ENCODE peak calls at places on chromosomes 2 and 18, in ten cellular contexts. I is tibial artery, O is heart left ventricle, D is MM.1S, Z is SJSA1, L is adrenal gland, C is cardiac muscle cell, K is GM23248, W is suprapubic skin, U is heart right ventricle. R is an unnamed sample. For H3K36me3 and H3K4me1, the result is how much of the 10 kb centered on the place peaks cover.

GRCh38 chr2:29462293-29462692 is 347.1 kb downstream of the CLIP4 start:
- DNase-seq in W (no peak), I (no peak), D (no peak), U (no peak), O (no peak), L (no peak), K (peak), Z (peak), C (no peak), R (no peak)

GRCh38 chr18:48031011-48031480 is 100.6 kb upstream of the SMAD2 start:
- DNase-seq in K (peak), L (peak), C (peak), O (no peak), D (peak), I (peak), U (peak), Z (peak), W (peak), R (peak)

GRCh38 chr2:17242813-17243485 is 275.3 kb downstream of the RAD51AP2 start:
- DNase-seq in L (no peak), O (no peak), K (no peak), W (no peak), D (no peak), C (no peak), Z (no peak), U (no peak), I (no peak), R (no peak)

GRCh38 chr2:207397917-207398655 is 131.7 kb upstream of the CREB1 start:
- DNase-seq in C (peak), K (peak), Z (no peak), W (no peak), I (no peak), U (no peak), O (no peak), L (no peak), D (no peak), R (no peak)

GRCh38 chr2:215692387-215693079 is 256.7 kb upstream of the FN1 start:
- DNase-seq in Z (peak), U (no peak), D (no peak), O (no peak), K (peak), L (no peak), C (no peak), I (no peak), W (no peak), R (no peak)

GRCh38 chr2:189629553-189630453 is 31.5 kb upstream of the ASNSD1 start:
- DNase-seq in D (no peak), Z (peak), O (no peak), K (no peak), W (no peak), L (no peak), C (no peak), U (no peak), I (no peak), R (no peak)

GRCh38 chr2:10810175-10811161 is 2.1 kb downstream of the PDIA6 start:
- DNase-seq in D (peak), U (no peak), W (no peak), I (no peak), K (peak), C (no peak), Z (no peak), O (no peak), L (no peak), R (no peak)

GRCh38 chr2:238130696-238131628 is 7.5 kb upstream of the KLHL30 start:
- DNase-seq in U (no peak), K (no peak), W (no peak), D (no peak), O (peak), I (no peak), Z (no peak), C (no peak), L (no peak), R (no peak)

GRCh38 chr2:51971136-51971535 is 939.2 kb upstream of the NRXN1 start:
- DNase-seq in I (no peak), W (no peak), K (peak), D (no peak), Z (no peak), C (no peak), U (no peak), L (no peak), O (no peak), R (no peak)

GRCh38 chr18:63869374-63869773 is 18.1 kb upstream of the SERPINB2 start:
- DNase-seq in I (no peak), K (peak), U (no peak), W (no peak), D (no peak), L (no peak), C (no peak), Z (peak), O (no peak), R (no peak)
- H3K27ac ChIP-seq in I (no peak), K (peak), U (no peak), W (no peak), D (no peak), L (no peak), C (no peak), Z (peak), O (no peak), R (no peak)

DNA sequence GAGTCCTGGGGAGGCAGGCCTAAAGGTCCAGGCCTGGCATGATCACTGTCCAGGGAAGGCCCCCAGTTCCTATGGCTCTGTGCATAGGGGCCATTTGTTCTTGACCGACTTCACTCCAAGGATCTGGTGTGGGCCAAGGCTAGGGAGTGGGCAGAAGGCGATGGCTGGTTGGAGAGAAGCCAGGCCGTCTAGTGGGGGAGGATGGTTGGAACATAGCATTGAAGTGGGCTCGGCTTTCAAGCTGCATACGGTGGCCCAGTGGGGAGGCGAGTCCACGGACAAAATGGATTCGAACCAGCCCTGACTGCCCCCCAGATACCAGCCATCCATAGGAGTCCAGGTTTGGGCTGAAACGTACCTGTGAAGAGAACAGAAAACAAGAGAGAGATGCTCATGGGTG is 3.6 kb upstream of the MPV17 start:
- DNase-seq in D (no peak), L (no peak), U (no peak), O (no peak), I (no peak), Z (no peak), W (no peak), K (no peak), C (no peak), R (no peak)
- H3K36me3 ChIP-seq in D (under half), L (half or more), U (half or more), O (under half), I (under half), Z (under half), W (half or more), K (under half), C (under half), R (under half)

DNA sequence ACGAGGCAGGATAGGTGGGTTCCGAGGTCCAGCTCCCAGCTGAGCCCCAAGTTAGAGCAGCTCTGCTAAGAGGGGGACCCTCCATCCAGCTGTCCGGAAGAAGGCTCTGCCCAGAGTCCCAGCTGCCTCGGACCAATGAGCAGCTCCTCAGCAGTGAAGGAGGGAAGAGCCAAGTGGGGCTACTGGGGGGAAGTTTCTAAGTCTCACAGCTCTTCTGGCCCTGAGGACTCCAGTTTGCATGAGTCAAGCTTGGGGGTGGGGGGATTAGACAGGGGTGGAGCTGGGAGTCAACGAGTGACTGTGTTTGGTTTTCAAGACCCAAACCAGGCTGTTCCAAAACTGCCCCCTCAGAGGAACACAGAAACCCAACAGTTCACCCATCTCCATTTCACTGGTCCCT is 101.0 kb downstream of the TNS1 start:
- DNase-seq in W (no peak), L (peak), U (no peak), C (no peak), I (peak), K (peak), O (no peak), Z (no peak), D (no peak), R (no peak)
- H3K4me1 ChIP-seq in W (half or more), L (half or more), U (half or more), C (under half), I (under half), K (under half), O (half or more), Z (under half), D (under half), R (under half)

GRCh38 chr2:20418519-20418918 is 28.4 kb upstream of the RHOB start:
- DNase-seq in W (no peak), I (no peak), K (no peak), U (no peak), Z (no peak), O (no peak), D (no peak), L (no peak), C (no peak), R (no peak)
- H3K27ac ChIP-seq in W (peak), I (peak), K (no peak), U (no peak), Z (peak), O (no peak), D (peak), L (peak), C (no peak), R (peak)

R was measured in tibial nerve.